ENCODE peak calls at places on chromosome 9, in seven cellular contexts. W, V, H, K, B, P and N are unnamed samples.

GRCh38 chr9:134024393-134024792 is 888 bp upstream of the BRD3OS start:
- DNase-seq in W (no peak), V (peak; percentile 14), H (no peak), K (no peak), B (no peak), P (no peak), N (no peak)

GRCh38 chr9:101465330-101465915 is 29.8 kb upstream of the ALDOB start:
- DNase-seq in W (peak; percentile 19), V (no peak), H (peak; percentile 83), K (peak; percentile 61), B (peak; percentile 6), P (peak; percentile 44), N (no peak)

GRCh38 chr9:99239341-99240055 is 17.4 kb downstream of the SEC61B start:
- DNase-seq in W (no peak), V (no peak), H (peak; percentile 77), K (no peak), B (no peak), P (no peak), N (no peak)

GRCh38 chr9:123637940-123638634 is 282.1 kb downstream of the CRB2 start:
- DNase-seq in W (no peak), V (no peak), H (no peak), K (peak; percentile 26), B (no peak), P (no peak), N (no peak)

GRCh38 chr9:127862075-127863011 is 7.9 kb upstream of the ENG start:
- DNase-seq in W (no peak), V (no peak), H (no peak), K (peak; percentile 91), B (no peak), P (peak; percentile 90), N (peak; percentile 89)

GRCh38 chr9:134860510-134860909 is 20.1 kb upstream of the FCN2 start:
- DNase-seq in W (no peak), V (no peak), H (no peak), K (no peak), B (no peak), P (no peak), N (no peak)

GRCh38 chr9:99822596-99823391 is 1.1 kb downstream of the NR4A3 start:
- DNase-seq in W (no peak), V (no peak), H (peak; percentile 43), K (peak; percentile 49), B (peak; percentile 39), P (peak; percentile 48), N (peak; percentile 34)

GRCh38 chr9:4384750-4385149 is 84.9 kb upstream of the GLIS3 start:
- DNase-seq in W (no peak), V (no peak), H (no peak), K (no peak), B (no peak), P (no peak), N (no peak)

GRCh38 chr9:134600836-134601638 is 40.6 kb upstream of the COL5A1 start:
- DNase-seq in W (no peak), V (no peak), H (no peak), K (no peak), B (no peak), P (no peak), N (no peak)

GRCh38 chr9:16406536-16407225 is 463.8 kb downstream of the BNC2 start:
- DNase-seq in W (no peak), V (no peak), H (no peak), K (no peak), B (no peak), P (no peak), N (no peak)

GRCh38 chr9:84511651-84512050 is 157.9 kb upstream of the NTRK2 start:
- DNase-seq in W (no peak), V (no peak), H (no peak), K (no peak), B (no peak), P (no peak), N (no peak)

GRCh38 chr9:90600029-90600428 is 42.6 kb downstream of the DIRAS2 start:
- DNase-seq in W (no peak), V (no peak), H (no peak), K (no peak), B (no peak), P (no peak), N (no peak)